ENCODE peak calls at places on chromosomes 6 and 20, in four cellular contexts. I is K562, R is GM12878, D is HepG2. Y is an unnamed sample.
A peak's percentile ranks its signal among the peaks of the same experiment; 100 is the strongest.

GRCh38 chr20:38196592-38196991 is 31.5 kb upstream of the TGM2 start:
- DNase-seq in I (peak; percentile 56), R (no peak), D (no peak), Y (no peak)

GRCh38 chr20:58874469-58874868 is 22.0 kb downstream of the GNAS start:
- DNase-seq in I (no peak), R (no peak), D (no peak), Y (no peak)

GRCh38 chr6:34955447-34955846 is 66.4 kb downstream of the ANKS1A start:
- DNase-seq in I (no peak), R (no peak), D (no peak), Y (no peak)

GRCh38 chr6:56541736-56542366 is 100.8 kb downstream of the DST start:
- DNase-seq in I (no peak), R (no peak), D (peak; percentile 23), Y (no peak)

GRCh38 chr6:134491473-134491872 is 173.6 kb upstream of the SGK1 start:
- DNase-seq in I (no peak), R (no peak), D (no peak), Y (no peak)

GRCh38 chr6:134846865-134847264 is 103.0 kb downstream of the ALDH8A1 start:
- DNase-seq in I (no peak), R (no peak), D (no peak), Y (no peak)

GRCh38 chr6:81997091-81997926 is 244.8 kb upstream of the TENT5A start:
- DNase-seq in I (no peak), R (peak; percentile 57), D (no peak), Y (no peak)

GRCh38 chr6:54431466-54431865 is 123.2 kb downstream of the TINAG start:
- DNase-seq in I (no peak), R (no peak), D (no peak), Y (no peak)

GRCh38 chr20:35269055-35269781 is 8.7 kb downstream of the MMP24OS start:
- DNase-seq in I (peak; percentile 80), R (no peak), D (peak; percentile 77), Y (peak; percentile 91)

GRCh38 chr20:37511605-37512275 is 9.3 kb upstream of the NNAT start:
- DNase-seq in I (no peak), R (no peak), D (no peak), Y (no peak)

GRCh38 chr6:85449388-85449817 is 480 bp upstream of the NT5E start:
- DNase-seq in I (no peak), R (peak; percentile 73), D (no peak), Y (no peak)

GRCh38 chr6:150835620-150836019 is 29.9 kb upstream of the MTHFD1L start:
- DNase-seq in I (no peak), R (no peak), D (no peak), Y (no peak)

GRCh38 chr6:105759015-105759414 is 327.1 kb upstream of the PRDM1 start:
- DNase-seq in I (no peak), R (no peak), D (no peak), Y (no peak)

GRCh38 chr6:135144678-135145508 is 36.2 kb upstream of the MYB start:
- DNase-seq in I (peak; percentile 44), R (no peak), D (peak; percentile 34), Y (no peak)

GRCh38 chr6:136037885-136038460 is 186.5 kb downstream of the PDE7B start:
- DNase-seq in I (no peak), R (no peak), D (no peak), Y (no peak)

GRCh38 chr20:12928755-12929401 is 79.9 kb upstream of the SPTLC3 start:
- DNase-seq in I (no peak), R (no peak), D (peak; percentile 91), Y (no peak)

GRCh38 chr20:44785768-44786167 is 24.6 kb downstream of the RIMS4 start:
- DNase-seq in I (no peak), R (no peak), D (no peak), Y (peak; percentile 64)

GRCh38 chr20:44886276-44886671 is 769 bp downstream of the YWHAB start:
- DNase-seq in I (peak; percentile 20), R (no peak), D (no peak), Y (no peak)

GRCh38 chr6:129785756-129786135 is 75.4 kb downstream of the TMEM244 start:
- DNase-seq in I (no peak), R (no peak), D (no peak), Y (no peak)

GRCh38 chr6:158835616-158836221 is 16.6 kb upstream of the EZR start:
- DNase-seq in I (peak; percentile 89), R (no peak), D (peak; percentile 40), Y (peak; percentile 37)

GRCh38 chr20:4101910-4102309 is 86.6 kb upstream of the RNF24 start:
- DNase-seq in I (no peak), R (no peak), D (no peak), Y (no peak)

GRCh38 chr20:38243617-38244016 is 16.9 kb downstream of the KIAA1755 start:
- DNase-seq in I (no peak), R (no peak), D (no peak), Y (no peak)

GRCh38 chr6:130848945-130849344 is 21.7 kb downstream of the SMLR1 start:
- DNase-seq in I (peak; percentile 7), R (no peak), D (no peak), Y (no peak)

GRCh38 chr6:145339089-145339488 is 396.2 kb downstream of the EPM2A start:
- DNase-seq in I (no peak), R (no peak), D (no peak), Y (no peak)

GRCh38 chr6:39451831-39452230 is 129.3 kb upstream of the KCNK16 start:
- DNase-seq in I (peak; percentile 32), R (no peak), D (no peak), Y (peak; percentile 55)

GRCh38 chr6:18260448-18261106 is 3.8 kb downstream of the DEK start:
- DNase-seq in I (no peak), R (peak; percentile 64), D (peak; percentile 31), Y (no peak)

GRCh38 chr6:170230520-170231390 is 60.1 kb downstream of the DLL1 start:
- DNase-seq in I (no peak), R (no peak), D (no peak), Y (no peak)

GRCh38 chr6:112007805-112008204 is 46.1 kb upstream of the CCN6 start:
- DNase-seq in I (no peak), R (no peak), D (no peak), Y (no peak)

GRCh38 chr6:109455161-109455501 is 441 bp downstream of the MICAL1 start:
- DNase-seq in I (no peak), R (no peak), D (no peak), Y (peak; percentile 51)

GRCh38 chr20:37573626-37574198 is 46.0 kb upstream of the BLCAP start:
- DNase-seq in I (no peak), R (no peak), D (no peak), Y (no peak)

GRCh38 chr6:71015392-71015791 is 58.5 kb upstream of the B3GAT2 start:
- DNase-seq in I (no peak), R (no peak), D (no peak), Y (no peak)

GRCh38 chr6:29509239-29509638 is 21.5 kb upstream of the MAS1L start:
- DNase-seq in I (no peak), R (no peak), D (no peak), Y (no peak)

GRCh38 chr6:113103618-113104390 is 753.3 kb upstream of the MARCKS start:
- DNase-seq in I (no peak), R (no peak), D (no peak), Y (no peak)

GRCh38 chr6:70375166-70375565 is 38.1 kb upstream of the FAM135A start:
- DNase-seq in I (no peak), R (no peak), D (no peak), Y (no peak)

DNA sequence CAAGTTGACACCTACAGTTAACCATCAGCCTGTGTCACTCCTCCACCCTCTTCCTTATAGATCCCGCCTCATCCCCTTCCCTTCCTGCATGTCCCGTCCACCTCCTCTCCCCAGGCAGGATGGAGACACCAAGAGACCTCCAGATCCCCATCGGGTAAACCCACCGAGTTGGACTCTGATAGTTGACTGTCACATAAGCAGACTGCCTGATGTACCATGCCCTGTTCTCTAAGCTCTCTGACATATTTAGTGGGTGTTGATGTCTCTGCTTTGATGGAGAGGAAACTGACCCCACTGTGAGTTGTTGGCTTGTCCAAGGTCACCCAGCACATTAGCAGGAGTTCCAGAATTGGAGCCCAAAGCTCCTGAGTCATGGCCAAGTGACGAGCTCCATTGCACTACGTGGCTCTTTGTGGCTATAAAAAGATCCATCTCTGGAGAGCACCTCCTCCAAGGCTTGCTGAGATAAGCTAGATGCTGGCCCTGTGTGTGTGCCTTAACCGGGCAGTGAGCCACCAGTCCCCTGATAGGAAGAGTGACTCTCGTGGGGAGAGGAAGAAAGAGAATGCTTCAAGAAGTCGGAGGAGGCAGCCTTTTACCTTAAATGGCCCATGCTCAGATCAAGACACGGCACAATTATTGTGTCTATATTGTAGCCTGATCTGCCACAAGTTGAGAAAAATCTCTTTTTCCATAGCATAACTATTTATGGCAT is 236.0 kb upstream of the ECI2 start:
- DNase-seq in I (peak; percentile 88), R (no peak), D (no peak), Y (no peak)
- TF ChIP-seq ETV6 in I (no peak), R (no peak), D (no peak), Y (no peak)

GRCh38 chr6:143027058-143027457 is 33.6 kb upstream of the AIG1 start:
- DNase-seq in I (no peak), R (no peak), D (peak; percentile 38), Y (peak; percentile 62)
- TF ChIP-seq ETV6 in I (no peak), R (no peak), D (no peak), Y (no peak)

DNA sequence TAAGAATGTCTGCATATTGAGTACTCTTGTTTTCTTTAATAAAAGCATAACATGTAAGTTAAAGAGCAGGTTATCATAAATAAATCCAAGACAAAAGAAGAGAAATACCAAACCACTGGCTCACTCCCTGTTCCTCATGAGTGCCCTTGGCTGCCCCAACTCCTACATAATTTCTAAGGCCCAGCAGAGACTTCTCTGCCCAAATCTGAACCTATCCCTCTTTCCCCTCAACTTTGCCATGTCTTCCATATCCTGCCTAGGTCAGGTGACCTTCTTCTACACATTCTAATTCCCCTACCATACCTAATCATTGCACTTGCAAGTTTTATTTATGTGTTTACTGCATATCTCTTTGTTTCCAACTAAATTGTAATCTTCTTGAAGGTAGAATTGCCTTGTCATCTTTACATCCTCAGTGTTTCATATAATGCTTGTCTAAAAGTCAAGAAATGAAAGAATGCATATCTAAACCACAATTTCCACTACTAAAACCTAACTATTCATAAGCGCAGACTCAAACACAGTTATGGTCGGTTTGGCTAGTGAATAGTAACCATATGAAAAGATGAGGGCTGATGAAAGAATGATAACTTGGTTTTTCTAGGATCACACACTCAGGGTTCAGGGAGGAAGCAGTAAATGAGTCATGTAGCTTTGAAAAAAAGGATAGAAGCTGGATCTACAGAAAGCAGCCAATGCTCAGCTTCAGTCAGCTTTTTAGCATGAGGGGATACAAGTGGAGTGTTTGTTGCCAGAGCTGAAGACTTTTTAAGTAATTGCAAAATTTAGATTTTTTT is 53.3 kb upstream of the EYA4 start:
- DNase-seq in I (no peak), R (no peak), D (no peak), Y (no peak)
- TF ChIP-seq ETV6 in I (no peak), R (no peak), D (no peak), Y (no peak)

DNA sequence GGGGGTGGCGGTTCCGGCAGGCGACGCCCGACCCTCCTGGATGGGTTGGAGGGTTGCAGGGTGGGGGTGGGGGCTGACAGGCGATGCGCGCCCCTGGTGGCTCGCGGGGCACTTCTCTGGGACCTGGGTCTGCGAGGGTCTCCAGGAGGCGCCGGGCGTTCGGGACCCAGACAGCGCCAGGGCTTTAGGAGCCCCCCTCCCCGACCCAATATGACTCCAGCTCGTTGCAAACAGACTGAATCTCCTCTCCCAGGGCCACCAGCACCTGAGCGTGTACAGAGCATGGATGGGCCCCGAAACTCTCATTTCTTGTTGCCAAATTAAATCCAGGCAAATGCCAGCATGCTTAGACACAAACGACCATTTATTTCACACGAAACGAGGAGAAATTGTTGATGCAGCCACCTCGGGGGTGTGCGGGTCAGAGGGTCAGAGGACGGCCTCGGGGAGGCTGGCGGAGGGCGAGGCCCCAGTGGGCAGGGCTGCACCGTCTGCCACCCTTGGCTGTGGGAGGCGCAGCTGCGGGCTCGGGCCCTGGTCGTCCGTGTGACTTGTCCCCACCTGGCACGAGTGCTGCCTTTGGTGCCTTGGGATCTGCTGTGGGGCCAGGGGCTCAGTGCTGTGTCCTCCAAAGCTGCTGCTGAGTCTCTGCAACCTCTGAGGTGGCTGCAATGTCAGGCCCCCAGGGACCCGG is 20.9 kb upstream of the GATA5 start:
- DNase-seq in I (peak; percentile 81), R (no peak), D (no peak), Y (peak; percentile 81)
- TF ChIP-seq ETV6 in I (no peak), R (no peak), D (no peak), Y (no peak)